ENCODE peak calls at places on chromosome 16, in four cellular contexts. One of them, this sample, is unnamed.

GRCh38 chr16:68290455-68290854 is 20.3 kb downstream of the SLC7A6OS start:
- DNase-seq in neural crest cell: no peak
- DNase-seq in OCI-LY7: no peak
- DNase-seq in A549: no peak
- DNase-seq in this sample: no peak

GRCh38 chr16:77302685-77303084 is 103.5 kb downstream of the SYCE1L start:
- DNase-seq in A549: no peak
- DNase-seq in OCI-LY7: no peak
- DNase-seq in neural crest cell: no peak
- DNase-seq in this sample: no peak

GRCh38 chr16:10754941-10755340 is 11.3 kb downstream of the NUBP1 start:
- DNase-seq in neural crest cell: no peak
- DNase-seq in A549: no peak
- DNase-seq in OCI-LY7: no peak
- DNase-seq in this sample: no peak

GRCh38 chr16:89583197-89583894 is 7.8 kb downstream of the CPNE7 start:
- DNase-seq in neural crest cell: no peak
- DNase-seq in OCI-LY7: no peak
- DNase-seq in A549: no peak
- DNase-seq in this sample: peak; percentile 81

GRCh38 chr16:85682516-85682915 is 6.2 kb downstream of the GINS2 start:
- DNase-seq in OCI-LY7: no peak
- DNase-seq in A549: no peak
- DNase-seq in neural crest cell: no peak
- DNase-seq in this sample: no peak

GRCh38 chr16:51487880-51488279 is 336.8 kb upstream of the SALL1 start:
- DNase-seq in neural crest cell: no peak
- DNase-seq in A549: no peak
- DNase-seq in OCI-LY7: no peak
- DNase-seq in this sample: no peak

GRCh38 chr16:23114131-23114904 is 34.9 kb downstream of the USP31 start:
- DNase-seq in neural crest cell: no peak
- DNase-seq in OCI-LY7: no peak
- DNase-seq in A549: no peak
- DNase-seq in this sample: no peak

GRCh38 chr16:85330694-85331188 is 218.5 kb upstream of the CIBAR2 start:
- DNase-seq in neural crest cell: no peak
- DNase-seq in OCI-LY7: peak; percentile 87
- DNase-seq in A549: peak; percentile 85
- DNase-seq in this sample: no peak

GRCh38 chr16:26983426-26983825 is 83.3 kb upstream of the C16orf82 start:
- DNase-seq in OCI-LY7: no peak
- DNase-seq in neural crest cell: no peak
- DNase-seq in A549: no peak
- DNase-seq in this sample: no peak

GRCh38 chr16:52069866-52070265 is 477.1 kb downstream of the TOX3 start:
- DNase-seq in neural crest cell: no peak
- DNase-seq in A549: peak; percentile 3
- DNase-seq in OCI-LY7: no peak
- DNase-seq in this sample: no peak

DNA sequence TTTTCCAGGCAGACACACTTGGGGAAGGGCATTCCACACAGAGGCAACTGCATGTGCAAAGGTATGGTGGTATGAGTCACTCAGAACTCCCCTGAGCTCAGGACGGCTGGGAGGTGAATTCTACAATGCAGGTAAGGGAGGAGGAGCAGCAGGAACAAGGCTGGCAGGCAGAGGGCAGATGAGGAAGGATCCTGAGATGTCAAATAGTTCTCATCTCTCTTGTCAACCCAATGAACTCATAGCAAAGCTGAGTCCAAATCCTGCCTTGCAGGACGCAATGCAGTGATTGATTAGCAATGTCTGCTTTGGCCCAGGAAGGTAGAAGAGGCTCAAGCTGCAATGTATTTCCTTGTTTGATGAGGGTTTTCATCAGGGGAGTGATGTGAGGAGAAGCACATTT is 243.5 kb downstream of the XYLT1 start:
- DNase-seq in A549: no peak
- DNase-seq in neural crest cell: no peak
- DNase-seq in OCI-LY7: no peak
- DNase-seq in this sample: no peak
- TF ChIP-seq CTCF in A549: no peak
- TF ChIP-seq CTCF in neural crest cell: no peak
- TF ChIP-seq CTCF in OCI-LY7: no peak
- TF ChIP-seq CTCF in this sample: no peak

GRCh38 chr16:71540-72341 is 690 bp downstream of the RHBDF1 start:
- DNase-seq in A549: peak; percentile 87
- DNase-seq in OCI-LY7: no peak
- DNase-seq in neural crest cell: peak; percentile 54
- DNase-seq in this sample: no peak
- TF ChIP-seq CTCF in A549: no peak
- TF ChIP-seq CTCF in OCI-LY7: no peak
- TF ChIP-seq CTCF in neural crest cell: no peak
- TF ChIP-seq CTCF in this sample: no peak

GRCh38 chr16:84047206-84047605 is 4.6 kb upstream of the SLC38A8 start:
- DNase-seq in OCI-LY7: no peak
- DNase-seq in A549: no peak
- DNase-seq in neural crest cell: no peak
- DNase-seq in this sample: no peak

GRCh38 chr16:84048871-84049270 is 6.3 kb upstream of the SLC38A8 start:
- DNase-seq in OCI-LY7: no peak
- DNase-seq in neural crest cell: no peak
- DNase-seq in A549: no peak
- DNase-seq in this sample: no peak

GRCh38 chr16:84049403-84050060 is 6.9 kb upstream of the SLC38A8 start:
- DNase-seq in A549: no peak
- DNase-seq in OCI-LY7: no peak
- DNase-seq in neural crest cell: no peak
- DNase-seq in this sample: no peak

GRCh38 chr16:84047626-84048025 is 5.0 kb upstream of the SLC38A8 start:
- DNase-seq in OCI-LY7: no peak
- DNase-seq in A549: no peak
- DNase-seq in neural crest cell: no peak
- DNase-seq in this sample: no peak

DNA sequence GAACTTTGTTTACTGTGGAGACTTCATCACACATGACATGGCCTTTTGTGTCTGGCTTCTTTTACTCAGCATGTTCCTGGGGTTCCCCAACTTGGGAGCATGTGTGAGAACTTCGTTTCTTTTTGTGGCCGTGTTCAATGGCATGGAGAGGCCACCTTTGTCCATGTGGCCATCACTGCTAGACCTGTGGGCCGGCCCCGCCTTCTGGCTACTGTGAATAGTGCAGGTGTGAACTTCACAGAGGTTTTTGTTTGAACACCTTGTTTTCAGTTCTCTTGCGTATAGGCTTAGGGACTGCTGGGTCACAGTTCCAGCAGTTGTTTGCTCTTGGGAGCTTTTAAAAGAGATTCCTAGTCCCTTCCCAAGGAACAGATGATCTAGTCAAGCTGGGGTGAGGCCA is 5.7 kb upstream of the SLC38A8 start:
- DNase-seq in neural crest cell: no peak
- DNase-seq in A549: no peak
- DNase-seq in OCI-LY7: no peak
- DNase-seq in this sample: no peak
- TF ChIP-seq CTCF in neural crest cell: peak; percentile 47
- TF ChIP-seq CTCF in A549: no peak
- TF ChIP-seq CTCF in OCI-LY7: no peak
- TF ChIP-seq CTCF in this sample: no peak

GRCh38 chr16:87835882-87836331 is 33.4 kb downstream of the SLC7A5 start:
- DNase-seq in OCI-LY7: no peak
- DNase-seq in A549: no peak
- DNase-seq in neural crest cell: no peak
- DNase-seq in this sample: no peak
- TF ChIP-seq CTCF in OCI-LY7: no peak
- TF ChIP-seq CTCF in A549: no peak
- TF ChIP-seq CTCF in neural crest cell: no peak
- TF ChIP-seq CTCF in this sample: no peak

DNA sequence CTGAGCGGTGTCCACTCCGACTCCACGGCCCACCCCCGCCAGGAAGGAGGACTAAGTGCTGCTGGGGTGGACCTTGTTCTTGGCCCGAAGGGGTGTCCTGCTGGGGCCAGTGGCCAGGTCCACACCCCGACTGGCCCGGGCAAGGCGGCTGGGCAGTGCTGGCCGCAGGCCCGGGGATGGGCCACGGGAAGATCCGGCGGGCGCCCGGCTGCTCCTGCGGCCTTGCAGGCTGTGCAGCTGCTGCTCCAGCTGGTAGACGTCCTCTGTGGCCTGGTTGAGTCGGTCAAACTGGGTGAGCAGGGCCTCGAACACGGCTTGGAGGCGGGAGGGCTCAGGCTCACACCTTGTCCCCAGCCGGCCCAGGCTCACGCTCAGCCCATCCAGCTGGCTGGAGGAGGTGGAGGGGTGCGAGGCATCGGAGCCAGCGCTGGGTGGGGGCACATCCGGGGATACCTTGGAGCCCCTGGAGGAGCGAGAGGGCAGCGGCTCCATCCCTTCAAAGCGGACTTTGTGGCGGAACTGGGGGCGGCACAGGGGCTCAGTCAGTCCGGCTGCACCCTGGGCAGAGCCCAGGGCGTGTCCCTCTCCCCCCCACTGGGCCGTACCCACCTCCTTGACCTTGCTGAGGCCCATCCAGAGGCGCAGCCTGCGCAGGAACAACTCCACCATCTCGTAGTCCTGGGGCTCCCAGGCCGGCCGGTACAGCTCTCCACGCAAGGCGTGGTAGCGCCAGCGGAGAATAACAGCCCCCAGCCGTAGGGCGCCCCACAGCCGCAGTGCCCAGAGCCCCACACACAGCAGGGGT is 42.1 kb downstream of the TSC2 start:
- DNase-seq in OCI-LY7: no peak
- DNase-seq in neural crest cell: no peak
- DNase-seq in A549: no peak
- DNase-seq in this sample: no peak
- TF ChIP-seq CTCF in OCI-LY7: no peak
- TF ChIP-seq CTCF in neural crest cell: no peak
- TF ChIP-seq CTCF in A549: no peak
- TF ChIP-seq CTCF in this sample: no peak

GRCh38 chr16:54288592-54289241 is 2.1 kb upstream of the IRX3 start:
- DNase-seq in A549: no peak
- DNase-seq in OCI-LY7: no peak
- DNase-seq in neural crest cell: no peak
- DNase-seq in this sample: no peak
- TF ChIP-seq CTCF in A549: no peak
- TF ChIP-seq CTCF in OCI-LY7: no peak
- TF ChIP-seq CTCF in neural crest cell: no peak
- TF ChIP-seq CTCF in this sample: no peak

GRCh38 chr16:49533436-49533835 is 159.8 kb downstream of the C16orf78 start:
- DNase-seq in OCI-LY7: no peak
- DNase-seq in A549: no peak
- DNase-seq in neural crest cell: no peak
- DNase-seq in this sample: no peak

GRCh38 chr16:49531425-49531824 is 157.8 kb downstream of the C16orf78 start:
- DNase-seq in OCI-LY7: no peak
- DNase-seq in A549: no peak
- DNase-seq in neural crest cell: no peak
- DNase-seq in this sample: no peak

GRCh38 chr16:49532873-49533272 is 159.3 kb downstream of the C16orf78 start:
- DNase-seq in neural crest cell: no peak
- DNase-seq in A549: no peak
- DNase-seq in OCI-LY7: no peak
- DNase-seq in this sample: no peak

GRCh38 chr16:49530396-49530795 is 156.8 kb downstream of the C16orf78 start:
- DNase-seq in neural crest cell: no peak
- DNase-seq in A549: no peak
- DNase-seq in OCI-LY7: peak; percentile 27
- DNase-seq in this sample: no peak

DNA sequence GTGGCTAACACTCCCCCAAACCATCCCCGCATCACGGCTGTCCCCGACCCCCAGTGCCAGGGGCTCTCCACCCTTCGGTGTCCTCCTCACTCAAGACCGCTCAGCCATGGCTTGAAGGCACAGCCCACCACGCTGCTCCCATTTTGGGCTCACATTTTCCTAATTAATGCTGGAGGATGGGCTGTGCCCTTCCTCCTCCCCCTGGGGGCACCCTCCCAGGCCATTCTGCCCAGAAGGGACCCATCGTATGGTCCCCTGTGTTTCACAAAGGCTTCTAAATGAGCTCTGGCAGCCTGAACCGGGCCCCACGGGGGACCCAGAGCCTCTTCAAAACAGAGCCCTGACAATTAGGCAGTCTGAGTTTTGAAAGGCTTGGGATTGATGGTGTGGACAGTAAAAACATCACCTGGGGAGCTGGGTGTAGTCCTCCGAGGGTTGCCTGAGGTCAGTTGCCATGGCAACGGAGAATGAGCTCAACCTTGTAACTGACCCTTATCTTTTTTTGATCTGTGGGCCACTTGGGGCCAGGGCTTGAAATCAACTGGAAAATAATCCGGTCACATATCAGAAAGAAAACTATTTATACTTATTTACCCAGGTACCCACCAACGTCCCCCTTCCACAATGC is 158.8 kb downstream of the C16orf78 start:
- DNase-seq in OCI-LY7: no peak
- DNase-seq in neural crest cell: no peak
- DNase-seq in A549: no peak
- DNase-seq in this sample: no peak
- TF ChIP-seq CTCF in OCI-LY7: no peak
- TF ChIP-seq CTCF in neural crest cell: no peak
- TF ChIP-seq CTCF in A549: no peak
- TF ChIP-seq CTCF in this sample: no peak

GRCh38 chr16:66881014-66881417 is 701 bp downstream of the PDP2 start:
- DNase-seq in A549: no peak
- DNase-seq in neural crest cell: no peak
- DNase-seq in OCI-LY7: peak; percentile 33
- DNase-seq in this sample: no peak

GRCh38 chr16:66882702-66883101 is 2.4 kb downstream of the PDP2 start:
- DNase-seq in OCI-LY7: no peak
- DNase-seq in A549: no peak
- DNase-seq in neural crest cell: no peak
- DNase-seq in this sample: no peak

GRCh38 chr16:66881964-66882508 is 1.7 kb downstream of the PDP2 start:
- DNase-seq in neural crest cell: no peak
- DNase-seq in OCI-LY7: no peak
- DNase-seq in A549: no peak
- DNase-seq in this sample: no peak

GRCh38 chr16:66881560-66881959 is 1.2 kb downstream of the PDP2 start:
- DNase-seq in OCI-LY7: no peak
- DNase-seq in neural crest cell: no peak
- DNase-seq in A549: no peak
- DNase-seq in this sample: no peak

DNA sequence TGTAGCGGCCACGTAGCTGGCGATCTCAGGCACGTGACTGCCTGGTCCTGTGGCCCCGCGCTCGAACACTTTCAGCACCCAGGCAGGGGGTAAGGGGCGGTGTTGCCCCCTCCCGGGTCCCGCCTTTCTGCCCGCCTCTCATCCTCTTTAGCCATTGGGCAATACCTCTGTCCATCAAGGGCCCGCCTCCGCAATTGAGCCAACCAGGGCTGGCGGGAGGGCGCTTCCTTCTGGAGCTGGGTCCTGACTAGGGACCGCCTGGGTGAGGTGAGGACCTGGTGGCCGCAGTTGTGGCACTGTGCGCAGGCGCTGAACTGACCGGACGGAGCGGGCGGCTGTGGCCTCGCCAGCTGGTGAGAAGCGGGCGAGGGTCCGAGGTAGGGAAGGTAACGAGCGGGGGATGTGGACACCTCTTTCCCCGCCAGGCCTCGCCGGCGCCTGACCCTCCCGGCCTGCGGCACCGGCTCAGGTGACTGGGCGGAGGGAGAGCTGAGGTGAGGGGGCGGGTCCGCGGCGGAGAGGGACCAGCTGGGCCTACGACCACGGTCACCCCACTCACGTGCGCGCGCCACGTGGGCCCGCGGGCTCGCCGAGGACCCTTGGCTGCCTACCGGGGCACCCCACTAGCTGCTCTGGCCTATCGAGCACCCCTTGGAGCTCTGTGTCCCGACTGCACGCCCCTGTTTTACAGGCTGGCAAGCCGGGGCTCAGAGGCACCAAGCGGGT is at the start of gene PDP2:
- DNase-seq in A549: peak; percentile 89
- DNase-seq in neural crest cell: peak; percentile 96
- DNase-seq in OCI-LY7: peak; percentile 96
- DNase-seq in this sample: peak; percentile 97
- TF ChIP-seq CTCF in A549: no peak
- TF ChIP-seq CTCF in neural crest cell: no peak
- TF ChIP-seq CTCF in OCI-LY7: no peak
- TF ChIP-seq CTCF in this sample: no peak

This sample was measured in osteocyte.